ENCODE peak calls at places on chromosomes 13 and 19, in six cellular contexts. X, Q, U, D, B and L are unnamed samples. For H3K4me1, the result is how much of the 10 kb centered on the place peaks cover.

GRCh38 chr13:48333976-48334375 is 30.4 kb downstream of the RB1 start:
- DNase-seq in X (no peak), Q (no peak), U (peak), D (no peak), B (peak), L (no peak)

GRCh38 chr19:48836089-48837017 is at the start of gene HSD17B14:
- DNase-seq in X (peak), Q (peak), U (peak), D (peak), B (peak), L (peak)

GRCh38 chr13:114089341-114089740 is 43.1 kb downstream of the RASA3 start:
- DNase-seq in X (no peak), Q (no peak), U (no peak), D (no peak), B (no peak), L (peak)

GRCh38 chr13:23739597-23739996 is 149.6 kb downstream of the MIPEP start:
- DNase-seq in X (no peak), Q (no peak), U (no peak), D (no peak), B (no peak), L (no peak)

GRCh38 chr13:102555914-102556553 is 40.8 kb upstream of the TPP2 start:
- DNase-seq in X (peak), Q (peak), U (peak), D (peak), B (peak), L (no peak)

GRCh38 chr19:54451997-54452396 is 3.0 kb downstream of the LENG8 start:
- DNase-seq in X (no peak), Q (no peak), U (no peak), D (no peak), B (no peak), L (peak)

GRCh38 chr13:101941095-101941777 is 460.6 kb downstream of the FGF14 start:
- DNase-seq in X (no peak), Q (no peak), U (no peak), D (no peak), B (peak), L (peak)

GRCh38 chr13:78603240-78603947 is at the start of gene POU4F1:
- DNase-seq in X (no peak), Q (peak), U (no peak), D (peak), B (no peak), L (peak)

GRCh38 chr13:114047358-114047881 is 73.5 kb upstream of the C13orf46 start:
- DNase-seq in X (no peak), Q (no peak), U (peak), D (no peak), B (no peak), L (no peak)

GRCh38 chr13:110651271-110651670 is 35.9 kb downstream of the NAXD start:
- DNase-seq in X (no peak), Q (no peak), U (no peak), D (no peak), B (no peak), L (no peak)

GRCh38 chr13:79483302-79483701 is 2.3 kb downstream of the NDFIP2 start:
- DNase-seq in X (no peak), Q (no peak), U (peak), D (no peak), B (peak), L (no peak)

GRCh38 chr13:106649495-106649894 is 81.6 kb upstream of the ARGLU1 start:
- DNase-seq in X (no peak), Q (no peak), U (peak), D (no peak), B (peak), L (no peak)

GRCh38 chr13:53137777-53138176 is 109.2 kb downstream of the OLFM4 start:
- DNase-seq in X (no peak), Q (no peak), U (peak), D (no peak), B (peak), L (no peak)

GRCh38 chr13:110062077-110062776 is 244.7 kb downstream of the COL4A1 start:
- DNase-seq in X (no peak), Q (no peak), U (peak), D (no peak), B (peak), L (no peak)

GRCh38 chr19:46115396-46116109 is 8.9 kb downstream of the IGFL3 start:
- DNase-seq in X (no peak), Q (no peak), U (peak), D (no peak), B (peak), L (no peak)

GRCh38 chr19:41355802-41356201 is 2.1 kb upstream of the TGFB1 start:
- DNase-seq in X (no peak), Q (no peak), U (no peak), D (no peak), B (no peak), L (no peak)

GRCh38 chr19:1063030-1063908 is 3.7 kb upstream of the ARHGAP45 start:
- DNase-seq in X (peak), Q (no peak), U (no peak), D (no peak), B (peak), L (peak)

GRCh38 chr13:114059946-114060860 is 72.2 kb downstream of the RASA3 start:
- DNase-seq in X (no peak), Q (no peak), U (no peak), D (no peak), B (no peak), L (no peak)

GRCh38 chr13:74135306-74136088 is 1.3 kb upstream of the KLF12 start:
- DNase-seq in X (peak), Q (peak), U (peak), D (peak), B (peak), L (peak)

GRCh38 chr13:39910833-39911232 is 255.4 kb downstream of the COG6 start:
- DNase-seq in X (peak), Q (no peak), U (peak), D (no peak), B (no peak), L (no peak)

GRCh38 chr19:53431399-53432087 is at the start of gene ZNF761:
- DNase-seq in X (peak), Q (peak), U (peak), D (peak), B (peak), L (peak)

GRCh38 chr19:7109678-7110289 is 40.3 kb downstream of the ZNF557 start:
- DNase-seq in X (no peak), Q (peak), U (no peak), D (peak), B (peak), L (peak)

GRCh38 chr19:45179063-45179847 is 671 bp downstream of the BLOC1S3 start:
- DNase-seq in X (peak), Q (no peak), U (peak), D (peak), B (peak), L (peak)

GRCh38 chr13:49214917-49215376 is 5.2 kb upstream of the MLNR start:
- DNase-seq in X (peak), Q (no peak), U (no peak), D (no peak), B (peak), L (peak)

GRCh38 chr19:39424934-39425333 is 10.8 kb downstream of the RPS16 start:
- DNase-seq in X (no peak), Q (no peak), U (no peak), D (no peak), B (no peak), L (peak)

GRCh38 chr19:39425744-39426143 is 10.0 kb downstream of the RPS16 start:
- DNase-seq in X (no peak), Q (no peak), U (no peak), D (no peak), B (no peak), L (no peak)

GRCh38 chr19:39426170-39426569 is 9.6 kb downstream of the RPS16 start:
- DNase-seq in X (peak), Q (no peak), U (no peak), D (no peak), B (no peak), L (peak)

GRCh38 chr19:39428309-39429112 is 7.2 kb downstream of the RPS16 start:
- DNase-seq in X (peak), Q (peak), U (peak), D (peak), B (peak), L (peak)

DNA sequence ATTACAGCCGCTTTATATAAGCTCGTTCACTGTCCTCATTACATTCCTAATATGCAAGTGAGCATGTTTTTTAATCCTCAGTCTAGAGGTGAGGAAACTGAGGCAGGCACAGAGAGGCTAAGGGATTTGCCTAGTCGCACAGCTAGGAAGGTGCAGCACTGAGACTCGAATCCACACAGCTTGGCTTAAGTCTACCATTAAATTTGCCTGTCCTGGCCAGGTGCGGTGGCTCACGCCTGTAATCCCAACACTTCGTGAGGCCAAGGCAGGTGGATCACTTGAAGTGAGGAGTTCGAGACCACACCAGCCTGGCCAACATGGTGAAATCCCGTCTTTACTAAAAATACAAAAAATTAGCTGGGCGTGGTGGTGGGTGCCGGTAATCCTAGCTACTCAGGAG is 8.0 kb downstream of the RPS16 start:
- DNase-seq in X (no peak), Q (no peak), U (no peak), D (no peak), B (no peak), L (no peak)
- H3K4me1 ChIP-seq in X (under half), Q (under half), U (under half), D (under half), B (under half), L (under half)

DNA sequence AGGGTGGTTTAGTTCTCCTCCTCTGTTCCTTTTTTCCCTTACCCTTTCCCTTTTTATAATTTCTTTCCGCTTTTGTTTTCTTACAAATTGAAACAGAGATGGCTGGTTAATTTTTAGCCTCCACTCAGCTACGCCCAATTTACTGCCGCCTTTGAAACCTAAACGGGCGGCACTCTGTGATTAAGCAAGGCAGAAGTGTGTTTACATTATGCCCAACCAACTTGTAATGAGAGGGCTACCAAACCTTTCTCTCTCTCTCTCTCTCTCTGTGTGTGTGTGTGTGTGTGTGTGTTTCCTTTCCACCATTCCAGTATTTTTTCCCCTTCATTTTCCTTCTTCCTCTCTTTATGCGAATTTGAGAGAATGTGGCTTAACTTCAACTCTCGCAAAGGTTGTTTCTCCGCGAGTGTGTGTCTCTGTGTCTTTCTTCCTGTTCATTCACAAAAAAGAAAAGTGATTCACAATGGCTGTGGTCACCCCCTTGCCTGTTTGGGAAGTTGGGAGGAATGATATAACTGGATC is 31.3 kb downstream of the NFIX start:
- DNase-seq in X (no peak), Q (no peak), U (peak), D (no peak), B (peak), L (no peak)
- H3K9ac ChIP-seq in X (no peak), Q (no peak), U (peak), D (no peak), B (peak), L (no peak)

DNA sequence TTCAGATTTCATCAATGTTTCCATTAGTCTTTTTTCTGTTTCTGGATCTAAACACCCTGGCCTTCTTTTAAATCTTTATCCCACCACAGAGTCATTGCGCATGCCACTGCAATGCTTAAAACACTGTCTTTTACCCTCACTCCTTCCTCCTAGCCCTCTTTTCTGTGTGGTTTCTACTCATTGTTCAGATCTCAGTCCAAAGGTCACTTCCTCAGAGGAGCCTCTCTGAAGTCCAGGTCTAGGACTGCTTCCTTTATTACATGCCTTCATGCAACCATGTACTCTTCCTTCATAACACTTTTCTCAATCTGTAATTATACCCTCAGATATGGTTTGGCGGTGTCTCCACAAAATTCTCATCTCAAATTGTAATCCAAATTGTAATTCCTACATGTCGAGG is 809.1 kb downstream of the DIAPH3 start:
- DNase-seq in X (no peak), Q (no peak), U (no peak), D (no peak), B (no peak), L (no peak)
- H3K4me1 ChIP-seq in X (under half), Q (under half), U (under half), D (under half), B (under half), L (under half)

GRCh38 chr13:37418490-37418889 is 180.1 kb downstream of the POSTN start:
- DNase-seq in X (no peak), Q (no peak), U (no peak), D (no peak), B (peak), L (no peak)
- H3K9ac ChIP-seq in X (no peak), Q (no peak), U (no peak), D (no peak), B (no peak), L (no peak)

GRCh38 chr13:25869941-25870340 is 181.9 kb downstream of the SHISA2 start:
- DNase-seq in X (no peak), Q (no peak), U (no peak), D (no peak), B (no peak), L (no peak)

GRCh38 chr13:25872871-25873607 is 178.8 kb downstream of the SHISA2 start:
- DNase-seq in X (no peak), Q (no peak), U (peak), D (no peak), B (no peak), L (no peak)

GRCh38 chr13:25874064-25874737 is 177.6 kb downstream of the SHISA2 start:
- DNase-seq in X (no peak), Q (no peak), U (no peak), D (no peak), B (no peak), L (no peak)

GRCh38 chr13:25868483-25868882 is 183.3 kb downstream of the SHISA2 start:
- DNase-seq in X (no peak), Q (no peak), U (no peak), D (no peak), B (no peak), L (no peak)

DNA sequence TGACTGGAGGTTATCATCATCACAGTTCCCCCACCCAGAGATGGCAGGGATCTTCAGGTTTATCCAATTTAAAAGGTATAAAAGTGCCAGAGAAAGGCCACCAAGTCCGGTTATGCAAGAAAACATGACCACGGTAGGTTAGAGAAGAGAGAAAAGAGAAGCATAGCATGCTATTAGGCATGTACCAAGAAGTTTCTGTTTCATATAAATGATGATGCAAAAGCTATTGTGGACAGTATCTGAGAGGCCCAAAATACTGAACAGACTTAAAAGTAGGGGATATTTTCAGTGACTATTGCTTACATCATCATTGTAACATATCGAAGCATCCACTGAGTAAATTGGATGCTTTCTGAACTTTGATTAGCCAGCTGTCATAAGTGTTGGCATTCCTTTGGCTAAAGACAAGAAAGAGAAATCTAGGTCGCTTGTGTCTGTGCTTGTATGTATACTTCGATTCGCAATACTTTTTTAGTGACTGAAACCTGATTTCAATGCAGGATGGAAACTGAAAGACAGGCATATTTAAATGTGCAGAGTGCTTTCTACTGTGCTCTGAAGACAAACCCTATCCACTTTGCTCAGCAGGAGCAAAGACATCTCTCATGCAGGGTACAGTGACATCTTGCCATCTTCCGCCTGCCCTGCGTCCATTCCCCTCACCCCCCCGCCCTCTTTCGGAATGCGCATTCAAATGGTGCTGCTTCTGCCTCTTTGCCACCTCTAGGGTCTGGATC is 180.3 kb downstream of the SHISA2 start:
- DNase-seq in X (no peak), Q (no peak), U (no peak), D (no peak), B (no peak), L (no peak)
- H3K4me1 ChIP-seq in X (under half), Q (under half), U (under half), D (under half), B (under half), L (under half)

DNA sequence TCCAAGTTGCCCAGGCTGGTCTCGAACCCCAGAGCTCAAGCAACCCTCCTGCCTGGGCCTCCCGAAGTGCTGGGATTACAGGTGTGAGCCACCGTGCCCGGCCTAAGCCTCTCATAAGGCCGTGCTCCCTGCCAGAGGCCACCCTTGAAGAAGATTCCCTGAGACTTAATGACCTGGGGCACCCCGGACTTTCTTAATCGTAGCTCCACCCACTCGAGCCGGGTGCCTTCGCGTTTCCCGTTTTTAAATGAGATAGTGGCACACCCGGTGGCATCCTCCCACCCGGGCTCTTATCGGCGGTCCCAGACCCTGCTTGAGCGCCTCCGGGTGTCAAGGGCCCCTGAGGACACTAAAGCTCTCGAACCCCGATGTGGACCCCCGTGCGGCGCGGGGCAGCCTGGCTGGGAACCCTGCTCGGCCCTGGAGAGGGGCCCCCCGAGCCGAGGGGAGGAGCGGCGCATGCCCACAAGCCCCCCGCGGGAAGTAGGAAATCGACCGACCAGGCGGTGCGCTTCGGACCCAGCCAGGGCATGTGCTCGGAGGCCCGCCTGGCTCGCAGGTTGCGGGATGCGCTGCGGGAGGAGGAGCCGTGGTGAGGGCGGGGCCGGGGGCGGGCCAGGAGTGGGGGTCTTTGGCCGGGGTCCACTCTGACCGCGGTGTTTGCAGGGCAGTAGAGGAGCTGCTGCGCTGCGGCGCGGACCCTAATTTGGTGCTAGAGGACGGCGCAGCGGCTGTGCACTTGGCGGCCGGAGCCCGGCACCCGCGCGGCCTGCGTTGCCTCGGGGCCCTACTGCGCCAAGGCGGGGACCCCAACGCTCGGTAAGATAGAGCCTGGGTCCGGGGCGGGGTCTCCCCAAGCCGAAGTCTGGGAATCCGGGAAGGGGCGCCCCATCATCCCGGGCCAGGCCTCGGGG is at the start of gene ANKLE1:
- DNase-seq in X (peak), Q (no peak), U (no peak), D (peak), B (peak), L (peak)
- H3K9ac ChIP-seq in X (peak), Q (peak), U (peak), D (no peak), B (peak), L (no peak)

GRCh38 chr19:38650911-38651584 is 3.6 kb downstream of the ACTN4 start:
- DNase-seq in X (no peak), Q (no peak), U (peak), D (no peak), B (peak), L (no peak)
- H3K4me1 ChIP-seq in X (half or more), Q (under half), U (half or more), D (under half), B (half or more), L (under half)

GRCh38 chr19:33472696-33473624 is 48.6 kb downstream of the PEPD start:
- DNase-seq in X (no peak), Q (no peak), U (peak), D (no peak), B (peak), L (peak)
- H3K9ac ChIP-seq in X (no peak), Q (no peak), U (peak), D (no peak), B (peak), L (no peak)

DNA sequence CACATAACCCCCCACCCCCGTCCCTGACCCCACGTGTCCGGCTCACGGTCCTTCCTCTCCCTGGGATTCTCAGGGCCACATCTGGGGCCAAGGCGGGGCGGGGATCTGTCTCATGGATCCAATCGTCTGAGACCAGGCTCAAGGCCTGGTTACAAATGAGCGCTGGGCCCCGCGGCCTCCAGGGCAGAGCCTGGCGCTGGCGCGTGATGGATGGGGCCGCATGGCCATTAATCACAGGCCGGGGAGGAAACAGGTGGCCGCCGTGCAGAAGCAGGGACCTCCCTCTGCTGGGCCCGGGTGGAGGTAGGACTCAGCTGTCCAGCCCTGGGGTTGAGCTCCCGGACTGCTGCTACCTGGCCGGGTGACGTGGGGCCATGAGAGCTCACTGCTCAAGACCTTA is 5.8 kb upstream of the TLE5 start:
- DNase-seq in X (no peak), Q (no peak), U (no peak), D (no peak), B (no peak), L (no peak)
- H3K4me1 ChIP-seq in X (under half), Q (under half), U (under half), D (under half), B (under half), L (under half)